ENCODE peak calls at places on chromosomes 16 and 17, in nine cellular contexts. One of them, this sample, is unnamed.

GRCh38 chr17:76659928-76660614 is 16.5 kb upstream of the ST6GALNAC1 start:
- DNase-seq in foreskin melanocyte: no peak
- DNase-seq in lower leg skin: no peak
- DNase-seq in ascending aorta: no peak
- DNase-seq in NCI-H1417: no peak
- DNase-seq in fibroblast of the conjunctiva: no peak
- DNase-seq in ACHN: peak; percentile 64
- DNase-seq in ELF-1: peak; percentile 51
- DNase-seq in PC-3: peak; percentile 50
- DNase-seq in this sample: no peak

GRCh38 chr17:29115906-29116651 is 64.1 kb downstream of the MYO18A start:
- DNase-seq in ELF-1: peak; percentile 67
- DNase-seq in fibroblast of the conjunctiva: no peak
- DNase-seq in lower leg skin: no peak
- DNase-seq in foreskin melanocyte: peak; percentile 55
- DNase-seq in ACHN: peak; percentile 74
- DNase-seq in PC-3: peak; percentile 56
- DNase-seq in ascending aorta: no peak
- DNase-seq in NCI-H1417: peak; percentile 32
- DNase-seq in this sample: peak; percentile 62

GRCh38 chr17:37650419-37651003 is 7.3 kb upstream of the DDX52 start:
- DNase-seq in ELF-1: peak; percentile 33
- DNase-seq in lower leg skin: no peak
- DNase-seq in PC-3: peak; percentile 46
- DNase-seq in fibroblast of the conjunctiva: peak; percentile 43
- DNase-seq in NCI-H1417: peak; percentile 30
- DNase-seq in ACHN: peak; percentile 73
- DNase-seq in foreskin melanocyte: peak; percentile 32
- DNase-seq in ascending aorta: no peak
- DNase-seq in this sample: no peak

GRCh38 chr16:10228779-10229178 is 46.6 kb upstream of the GRIN2A start:
- DNase-seq in ascending aorta: no peak
- DNase-seq in NCI-H1417: no peak
- DNase-seq in fibroblast of the conjunctiva: no peak
- DNase-seq in ACHN: no peak
- DNase-seq in lower leg skin: no peak
- DNase-seq in foreskin melanocyte: peak; percentile 33
- DNase-seq in PC-3: peak; percentile 8
- DNase-seq in ELF-1: peak; percentile 17
- DNase-seq in this sample: peak; percentile 8

GRCh38 chr17:35892091-35892637 is 12.0 kb upstream of the CCL5 start:
- DNase-seq in fibroblast of the conjunctiva: no peak
- DNase-seq in NCI-H1417: no peak
- DNase-seq in ACHN: no peak
- DNase-seq in ELF-1: no peak
- DNase-seq in PC-3: no peak
- DNase-seq in lower leg skin: no peak
- DNase-seq in ascending aorta: no peak
- DNase-seq in foreskin melanocyte: no peak
- DNase-seq in this sample: peak; percentile 80

GRCh38 chr17:78329263-78330059 is 30.4 kb downstream of the SOCS3 start:
- DNase-seq in fibroblast of the conjunctiva: no peak
- DNase-seq in ACHN: peak; percentile 92
- DNase-seq in foreskin melanocyte: peak; percentile 29
- DNase-seq in lower leg skin: no peak
- DNase-seq in ascending aorta: no peak
- DNase-seq in ELF-1: no peak
- DNase-seq in NCI-H1417: no peak
- DNase-seq in PC-3: peak; percentile 72
- DNase-seq in this sample: peak; percentile 90

GRCh38 chr16:50585331-50585776 is 37.2 kb downstream of the NKD1 start:
- DNase-seq in fibroblast of the conjunctiva: no peak
- DNase-seq in PC-3: no peak
- DNase-seq in ascending aorta: peak; percentile 93
- DNase-seq in ELF-1: no peak
- DNase-seq in foreskin melanocyte: no peak
- DNase-seq in lower leg skin: peak; percentile 92
- DNase-seq in NCI-H1417: no peak
- DNase-seq in ACHN: no peak
- DNase-seq in this sample: no peak

GRCh38 chr17:19296786-19297778 is 59.9 kb downstream of the EPN2 start:
- DNase-seq in fibroblast of the conjunctiva: no peak
- DNase-seq in ELF-1: no peak
- DNase-seq in ACHN: no peak
- DNase-seq in lower leg skin: no peak
- DNase-seq in PC-3: no peak
- DNase-seq in NCI-H1417: no peak
- DNase-seq in foreskin melanocyte: no peak
- DNase-seq in ascending aorta: no peak
- DNase-seq in this sample: peak; percentile 71

GRCh38 chr17:30677550-30678254 is 146.8 kb downstream of the CRLF3 start:
- DNase-seq in ACHN: no peak
- DNase-seq in fibroblast of the conjunctiva: no peak
- DNase-seq in foreskin melanocyte: no peak
- DNase-seq in lower leg skin: no peak
- DNase-seq in ascending aorta: no peak
- DNase-seq in NCI-H1417: no peak
- DNase-seq in PC-3: no peak
- DNase-seq in ELF-1: no peak
- DNase-seq in this sample: no peak

GRCh38 chr16:88854306-88855111 is 2.2 kb downstream of the GALNS start:
- DNase-seq in foreskin melanocyte: no peak
- DNase-seq in PC-3: no peak
- DNase-seq in lower leg skin: no peak
- DNase-seq in fibroblast of the conjunctiva: no peak
- DNase-seq in ACHN: no peak
- DNase-seq in NCI-H1417: no peak
- DNase-seq in ascending aorta: no peak
- DNase-seq in ELF-1: no peak
- DNase-seq in this sample: peak; percentile 40

GRCh38 chr16:22302776-22303363 is 5.7 kb downstream of the POLR3E start:
- DNase-seq in lower leg skin: no peak
- DNase-seq in PC-3: no peak
- DNase-seq in ELF-1: no peak
- DNase-seq in ACHN: no peak
- DNase-seq in foreskin melanocyte: no peak
- DNase-seq in NCI-H1417: no peak
- DNase-seq in fibroblast of the conjunctiva: no peak
- DNase-seq in ascending aorta: no peak
- DNase-seq in this sample: no peak

This sample was measured in MV-4-11.